ENCODE peak calls at places on chromosome 18, in four cellular contexts. A is body of pancreas, G is mucosa of descending colon, P is endothelial cell. X is an unnamed sample.

GRCh38 chr18:70172225-70172624 is 33.3 kb downstream of the RTTN start:
- DNase-seq in A (no peak), G (no peak), P (no peak), X (no peak)

GRCh38 chr18:76993085-76993382 is 139.5 kb downstream of the MBP start:
- DNase-seq in A (no peak), G (no peak), P (no peak), X (no peak)

GRCh38 chr18:13266208-13267100 is 47.9 kb downstream of the LDLRAD4 start:
- DNase-seq in A (no peak), G (no peak), P (no peak), X (no peak)

GRCh38 chr18:59549797-59550516 is 147.3 kb downstream of the CCBE1 start:
- DNase-seq in A (peak; percentile 32), G (no peak), P (no peak), X (peak; percentile 64)

GRCh38 chr18:7568426-7568825 is 1.3 kb downstream of the PTPRM start:
- DNase-seq in A (peak; percentile 37), G (peak; percentile 52), P (peak; percentile 72), X (peak; percentile 40)

GRCh38 chr18:63177822-63178525 is 141.6 kb downstream of the BCL2 start:
- DNase-seq in A (peak; percentile 20), G (peak; percentile 84), P (no peak), X (peak; percentile 73)

GRCh38 chr18:77899972-77900754 is 650.5 kb downstream of the GALR1 start:
- DNase-seq in A (peak; percentile 43), G (no peak), P (no peak), X (no peak)

GRCh38 chr18:46588971-46589660 is 67.9 kb downstream of the LOXHD1 start:
- DNase-seq in A (no peak), G (no peak), P (no peak), X (no peak)

GRCh38 chr18:76349067-76349715 is 145.9 kb downstream of the ZNF516 start:
- DNase-seq in A (peak; percentile 71), G (no peak), P (peak; percentile 74), X (peak; percentile 74)

GRCh38 chr18:44564922-44565321 is 115.8 kb upstream of the SETBP1 start:
- DNase-seq in A (no peak), G (no peak), P (no peak), X (peak; percentile 24)

GRCh38 chr18:48997985-48998831 is 47.4 kb upstream of the SMAD7 start:
- DNase-seq in A (peak; percentile 66), G (no peak), P (no peak), X (no peak)

GRCh38 chr18:48898521-48898920 is 52.2 kb downstream of the SMAD7 start:
- DNase-seq in A (no peak), G (no peak), P (no peak), X (no peak)

GRCh38 chr18:45954070-45954712 is 12.9 kb downstream of the EPG5 start:
- DNase-seq in A (no peak), G (no peak), P (no peak), X (no peak)

GRCh38 chr18:7272268-7273049 is 41.6 kb downstream of the LRRC30 start:
- DNase-seq in A (peak; percentile 63), G (no peak), P (peak; percentile 68), X (peak; percentile 64)

GRCh38 chr18:33010149-33010548 is 237.3 kb upstream of the KLHL14 start:
- DNase-seq in A (no peak), G (no peak), P (peak; percentile 6), X (no peak)

GRCh38 chr18:62763101-62763521 is 47.8 kb downstream of the PHLPP1 start:
- DNase-seq in A (no peak), G (no peak), P (no peak), X (no peak)

GRCh38 chr18:69259282-69259681 is 141.4 kb upstream of the DOK6 start:
- DNase-seq in A (no peak), G (no peak), P (no peak), X (no peak)

GRCh38 chr18:48022531-48023330 is 92.3 kb upstream of the SMAD2 start:
- DNase-seq in A (peak; percentile 33), G (no peak), P (peak; percentile 53), X (no peak)

GRCh38 chr18:48889115-48889941 is 61.4 kb downstream of the SMAD7 start:
- DNase-seq in A (peak; percentile 53), G (peak; percentile 66), P (no peak), X (no peak)

GRCh38 chr18:48640566-48641270 is 101.9 kb downstream of the CTIF start:
- DNase-seq in A (no peak), G (no peak), P (no peak), X (no peak)

GRCh38 chr18:62867521-62867920 is 152.2 kb downstream of the PHLPP1 start:
- DNase-seq in A (no peak), G (no peak), P (no peak), X (no peak)

GRCh38 chr18:22110482-22110924 is 58.9 kb upstream of the GATA6 start:
- DNase-seq in A (peak; percentile 17), G (no peak), P (no peak), X (no peak)

GRCh38 chr18:68840554-68841263 is 42.8 kb downstream of the CCDC102B start:
- DNase-seq in A (no peak), G (no peak), P (no peak), X (no peak)

GRCh38 chr18:10852610-10853303 is 296.6 kb downstream of the PIEZO2 start:
- DNase-seq in A (no peak), G (no peak), P (no peak), X (no peak)

GRCh38 chr18:10856146-10856545 is 293.2 kb downstream of the PIEZO2 start:
- DNase-seq in A (no peak), G (no peak), P (no peak), X (no peak)

GRCh38 chr18:10850828-10851227 is 298.5 kb downstream of the PIEZO2 start:
- DNase-seq in A (no peak), G (no peak), P (no peak), X (no peak)

GRCh38 chr18:10850216-10850615 is 299.2 kb downstream of the PIEZO2 start:
- DNase-seq in A (no peak), G (no peak), P (no peak), X (no peak)

GRCh38 chr18:10851824-10852225 is 297.5 kb downstream of the PIEZO2 start:
- DNase-seq in A (no peak), G (no peak), P (no peak), X (no peak)
- TF ChIP-seq CTCF in A (peak; percentile 83), G (peak; percentile 30), P (peak; percentile 81), X (peak; percentile 80)

DNA sequence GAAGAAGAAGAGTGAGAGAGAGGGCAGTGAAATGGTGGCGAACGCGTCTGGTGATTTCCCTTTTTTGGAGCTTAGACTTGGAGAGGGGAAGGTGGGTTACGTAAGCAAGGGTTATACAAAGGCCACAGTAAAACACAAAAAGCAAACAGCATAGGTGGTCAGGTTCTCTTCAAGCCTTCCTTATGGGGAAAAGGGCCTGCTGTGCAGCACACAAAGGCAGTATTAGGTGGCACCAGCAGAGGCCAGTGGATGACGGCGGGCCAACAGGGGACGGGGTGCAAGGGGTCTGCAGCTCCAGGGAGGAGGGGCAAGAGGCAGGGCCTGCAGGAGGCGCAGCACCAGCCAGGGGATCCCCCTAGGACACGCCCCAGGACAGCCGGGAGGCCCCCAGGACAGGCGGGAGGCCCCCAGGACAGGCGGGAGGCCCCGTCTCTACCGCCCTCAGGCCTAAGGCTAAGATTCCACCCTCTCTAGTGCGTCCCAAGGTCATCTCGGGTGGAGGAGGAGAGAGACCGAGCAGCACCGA is 32.6 kb upstream of the NPC1 start:
- DNase-seq in A (no peak), G (peak; percentile 63), P (peak; percentile 31), X (no peak)
- TF ChIP-seq CTCF in A (no peak), G (no peak), P (no peak), X (no peak)

GRCh38 chr18:267688-268552 is at the start of gene THOC1:
- DNase-seq in A (peak; percentile 91), G (peak; percentile 96), P (peak; percentile 89), X (peak; percentile 91)
- TF ChIP-seq CTCF in A (no peak), G (no peak), P (no peak), X (peak; percentile 20)

DNA sequence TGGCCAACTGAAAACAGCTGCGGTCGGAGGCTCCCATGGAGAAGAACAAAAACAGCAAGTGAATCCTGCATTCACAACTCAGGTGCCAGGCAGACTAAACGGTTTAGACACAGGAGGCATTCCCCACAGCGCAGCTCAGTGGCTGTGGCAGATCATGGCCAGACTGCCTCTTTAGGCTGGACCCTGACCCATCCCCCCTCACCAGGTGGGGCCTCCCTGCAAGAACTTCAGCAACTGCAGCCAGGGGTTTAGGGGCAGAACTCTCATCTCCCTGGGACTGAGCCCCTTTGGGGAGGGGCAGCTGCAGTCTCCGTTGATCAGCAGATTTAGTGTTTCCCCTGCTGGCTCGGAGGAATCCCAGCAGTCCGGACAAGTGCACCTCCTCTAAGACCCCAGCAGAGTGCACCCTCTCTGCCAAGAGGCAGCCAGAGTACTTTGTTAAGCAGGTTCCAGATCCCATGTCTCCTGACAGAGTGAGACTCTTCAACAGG is 346.7 kb downstream of the SS18 start:
- DNase-seq in A (no peak), G (no peak), P (no peak), X (no peak)
- TF ChIP-seq CTCF in A (no peak), G (no peak), P (no peak), X (no peak)

GRCh38 chr18:36129300-36130038 is at the start of the genes ELP2 and SLC39A6:
- DNase-seq in A (peak; percentile 96), G (peak; percentile 98), P (peak; percentile 97), X (peak; percentile 97)
- TF ChIP-seq CTCF in A (peak; percentile 19), G (no peak), P (no peak), X (peak; percentile 10)

DNA sequence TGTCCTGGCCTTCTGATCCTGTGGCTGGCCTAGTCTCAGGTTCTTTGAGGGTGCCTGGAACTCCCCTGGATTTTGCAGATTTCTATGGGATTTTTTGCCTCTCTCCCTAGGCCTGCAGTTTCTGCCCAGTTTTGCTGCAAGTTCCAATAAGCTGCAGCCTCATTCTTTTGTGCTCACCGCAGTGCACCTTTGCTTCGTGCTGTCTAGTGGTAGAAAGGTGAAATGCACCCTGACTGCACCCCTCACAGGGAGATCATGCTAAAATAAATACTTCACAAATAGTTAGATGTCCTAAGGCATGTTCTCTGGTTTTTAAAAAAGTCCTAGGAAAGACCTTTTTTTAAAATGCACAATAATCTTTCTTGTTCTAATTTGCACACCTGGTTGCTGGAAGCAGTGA is 72.5 kb downstream of the GNAL start:
- DNase-seq in A (no peak), G (no peak), P (no peak), X (no peak)
- TF ChIP-seq CTCF in A (no peak), G (no peak), P (peak; percentile 62), X (no peak)

GRCh38 chr18:24514439-24514838 is 54.0 kb downstream of the HRH4 start:
- DNase-seq in A (no peak), G (no peak), P (no peak), X (no peak)
- TF ChIP-seq CTCF in A (peak; percentile 35), G (peak; percentile 40), P (peak; percentile 93), X (no peak)

GRCh38 chr18:74963820-74964446 is 245.0 kb downstream of the PTGR3 start:
- DNase-seq in A (peak; percentile 57), G (no peak), P (peak; percentile 38), X (no peak)
- TF ChIP-seq CTCF in A (peak; percentile 50), G (no peak), P (peak; percentile 29), X (no peak)

X was measured in prostate gland.